ENCODE peak calls at places on chromosomes 6 and 20, in seven cellular contexts. F, Z, X, K, C, Y and N are unnamed samples.

GRCh38 chr6:133726188-133726587 is 162.7 kb upstream of the TCF21 start:
- DNase-seq in C (no peak), Y (no peak), K (no peak), F (no peak), X (no peak), Z (no peak), N (no peak)

GRCh38 chr6:165684333-165684732 is 21.3 kb upstream of the PDE10A start:
- DNase-seq in Z (no peak), X (peak; percentile 47), Y (no peak), C (no peak), K (no peak), F (no peak), N (no peak)

GRCh38 chr6:54191460-54191859 is 80.2 kb downstream of the MLIP start:
- DNase-seq in K (peak; percentile 20), Y (no peak), Z (peak; percentile 2), F (peak; percentile 92), C (peak; percentile 2), X (no peak), N (no peak)

GRCh38 chr6:26331809-26332226 is 33.2 kb upstream of the BTN3A2 start:
- DNase-seq in K (no peak), Y (no peak), Z (no peak), C (peak; percentile 32), F (no peak), X (no peak), N (no peak)

GRCh38 chr6:128822271-128822670 is 60.7 kb upstream of the LAMA2 start:
- DNase-seq in F (peak; percentile 64), C (peak; percentile 24), Z (peak; percentile 16), K (no peak), X (peak; percentile 74), Y (no peak), N (no peak)

GRCh38 chr20:48025061-48025515 is 239.8 kb upstream of the SULF2 start:
- DNase-seq in C (peak; percentile 35), X (no peak), F (peak; percentile 89), K (peak; percentile 35), Z (no peak), Y (peak; percentile 24), N (no peak)

GRCh38 chr20:63335711-63336110 is 25.4 kb downstream of the CHRNA4 start:
- DNase-seq in Z (no peak), C (no peak), X (peak; percentile 47), F (no peak), K (no peak), Y (no peak), N (no peak)

GRCh38 chr6:21507811-21508210 is 85.7 kb upstream of the SOX4 start:
- DNase-seq in X (no peak), K (peak; percentile 87), Y (no peak), Z (no peak), F (no peak), C (no peak), N (no peak)

GRCh38 chr20:14481863-14482262 is 144.5 kb upstream of the FLRT3 start:
- DNase-seq in F (peak; percentile 84), K (peak; percentile 84), Y (no peak), C (peak; percentile 94), X (no peak), Z (peak; percentile 48), N (no peak)

GRCh38 chr20:20933559-20933958 is 172.6 kb downstream of the LINC00237 start:
- DNase-seq in C (no peak), F (no peak), K (no peak), Y (no peak), Z (no peak), X (no peak), N (no peak)

GRCh38 chr6:113644861-113645575 is 212.1 kb upstream of the MARCKS start:
- DNase-seq in X (no peak), F (peak; percentile 96), C (peak; percentile 83), Z (peak; percentile 88), K (peak; percentile 95), Y (no peak), N (no peak)

GRCh38 chr6:103011605-103012004 is 1618.1 kb downstream of the GRIK2 start:
- DNase-seq in X (no peak), C (no peak), K (no peak), F (no peak), Z (no peak), Y (no peak), N (no peak)

GRCh38 chr6:108453601-108454157 is 107.0 kb upstream of the FOXO3 start:
- DNase-seq in X (no peak), Z (peak; percentile 11), F (peak; percentile 96), Y (no peak), K (peak; percentile 3), C (peak; percentile 26), N (no peak)

GRCh38 chr6:35919085-35919826 is 1.6 kb downstream of the SRPK1 start:
- DNase-seq in Z (no peak), C (peak; percentile 13), F (peak; percentile 53), Y (no peak), X (no peak), K (peak; percentile 85), N (no peak)

GRCh38 chr6:139882234-139882633 is 507.8 kb upstream of the CITED2 start:
- DNase-seq in C (peak; percentile 27), Y (no peak), X (no peak), Z (no peak), F (peak; percentile 70), K (no peak), N (no peak)

DNA sequence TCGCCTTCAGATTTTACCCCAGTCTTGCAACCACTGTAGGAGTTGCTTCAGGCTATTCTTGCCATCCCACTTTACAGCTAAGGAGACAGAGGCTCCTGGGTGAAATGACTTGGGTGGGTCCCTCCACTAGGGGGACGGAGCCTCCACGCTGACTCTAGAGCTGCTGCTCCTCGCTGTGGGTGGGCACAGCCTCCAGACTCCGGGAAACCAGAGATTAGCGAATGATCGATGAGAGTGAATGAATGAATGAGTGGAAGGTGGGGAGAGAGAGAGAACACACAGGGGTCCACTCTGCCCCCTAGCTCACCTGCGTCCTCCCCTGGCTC is 10.4 kb downstream of the ZBP1 start:
- DNase-seq in C (no peak), K (no peak), X (no peak), F (no peak), Z (no peak), Y (no peak), N (no peak)
- TF ChIP-seq CTCF in C (no peak), K (no peak), X (no peak), F (peak; percentile 6), Z (peak; percentile 10), Y (no peak), N (peak; percentile 44)

GRCh38 chr20:6562111-6562510 is 205.4 kb upstream of the BMP2 start:
- DNase-seq in K (peak; percentile 91), F (peak; percentile 97), Y (no peak), X (no peak), C (peak; percentile 84), Z (no peak), N (no peak)

GRCh38 chr20:6559791-6560190 is 207.7 kb upstream of the BMP2 start:
- DNase-seq in K (peak; percentile 54), Z (no peak), Y (no peak), F (peak; percentile 34), X (no peak), C (no peak), N (no peak)

GRCh38 chr20:6560978-6561377 is 206.5 kb upstream of the BMP2 start:
- DNase-seq in K (no peak), C (no peak), X (no peak), Y (no peak), F (peak; percentile 46), Z (no peak), N (no peak)

GRCh38 chr20:6558361-6558760 is 209.1 kb upstream of the BMP2 start:
- DNase-seq in C (peak; percentile 32), Z (no peak), X (no peak), K (peak; percentile 29), F (no peak), Y (no peak), N (no peak)
- TF ChIP-seq CTCF in C (no peak), Z (no peak), X (no peak), K (no peak), F (peak; percentile 31), Y (no peak), N (no peak)

DNA sequence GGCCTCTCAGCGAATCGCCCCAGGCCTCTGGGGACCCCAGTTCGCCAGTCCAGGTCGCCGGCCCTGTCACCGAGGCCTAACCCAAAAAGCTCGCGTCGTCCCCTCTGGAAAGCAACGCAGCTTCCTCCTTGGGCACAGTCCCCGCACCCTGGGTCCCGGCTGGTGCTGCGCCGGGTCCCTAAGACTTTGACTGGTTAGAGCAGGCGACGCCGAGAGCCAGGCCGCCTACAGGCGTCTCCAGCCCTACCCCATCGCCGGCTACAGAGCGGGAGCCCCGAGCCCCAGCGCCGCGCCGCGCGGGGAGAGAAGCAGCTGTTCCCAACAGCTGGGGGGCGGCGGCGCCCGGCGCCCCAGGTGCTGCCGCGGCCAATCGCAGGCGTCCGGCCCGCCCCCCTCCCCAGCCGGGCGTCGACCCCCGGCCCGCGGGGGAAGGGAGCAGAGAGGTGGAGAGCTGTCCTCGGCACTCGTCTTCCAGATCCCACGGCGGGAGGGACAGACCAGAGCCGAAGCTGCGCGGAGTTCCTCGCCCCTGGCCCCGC is 540 bp upstream of the RBM24 start:
- DNase-seq in X (peak; percentile 81), F (no peak), C (peak; percentile 46), Y (no peak), K (peak; percentile 28), Z (no peak), N (peak; percentile 73)
- TF ChIP-seq CTCF in X (no peak), F (peak; percentile 20), C (no peak), Y (no peak), K (peak; percentile 8), Z (peak; percentile 16), N (peak; percentile 38)

DNA sequence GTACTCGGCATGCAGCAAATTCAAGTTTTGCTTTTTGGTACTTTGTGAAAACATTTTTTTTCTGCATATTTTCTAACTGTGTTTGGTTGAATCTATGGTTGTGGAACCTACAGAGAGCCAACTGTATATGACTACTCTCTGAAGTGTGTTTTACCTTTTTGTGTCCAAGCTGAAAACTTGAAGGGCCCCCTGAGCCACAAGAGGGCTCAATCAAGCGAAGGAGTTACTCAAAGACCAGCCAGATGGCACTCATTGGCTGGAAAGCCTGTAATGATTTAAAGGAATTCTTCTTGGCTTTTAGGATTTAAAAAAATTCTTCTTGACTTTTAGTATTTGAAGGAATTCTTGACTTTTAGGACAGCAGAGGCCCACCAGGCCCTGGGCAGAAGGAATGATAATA is 27.0 kb upstream of the ECI2 start:
- DNase-seq in F (no peak), X (no peak), Y (no peak), C (no peak), Z (no peak), K (no peak), N (no peak)
- TF ChIP-seq CTCF in F (peak; percentile 24), X (no peak), Y (no peak), C (peak; percentile 2), Z (peak; percentile 9), K (no peak), N (no peak)